ENCODE peak calls at places on chromosomes 2 and 18, in seven cellular contexts. Q is IMR-90, Y is psoas muscle, T is thoracic aorta, I is progenitor cell of endocrine pancreas, K is GM13977, N is NB4. X is an unnamed sample.

GRCh38 chr2:23601301-23601965 is 216.5 kb downstream of the KLHL29 start:
- DNase-seq in Q (peak), Y (no peak), T (no peak), I (no peak), K (no peak), N (peak), X (no peak)

GRCh38 chr2:42722328-42723190 is 41.4 kb downstream of the OXER1 start:
- DNase-seq in Q (peak), Y (no peak), T (peak), I (no peak), K (peak), N (peak), X (no peak)

GRCh38 chr2:85558160-85558559 is 3.1 kb downstream of the GGCX start:
- DNase-seq in Q (no peak), Y (no peak), T (no peak), I (no peak), K (no peak), N (no peak), X (no peak)

GRCh38 chr18:48600746-48601090 is 61.9 kb downstream of the CTIF start:
- DNase-seq in Q (peak), Y (no peak), T (no peak), I (no peak), K (no peak), N (no peak), X (no peak)

GRCh38 chr2:118791511-118791910 is 55.9 kb downstream of the EN1 start:
- DNase-seq in Q (no peak), Y (no peak), T (no peak), I (no peak), K (no peak), N (no peak), X (no peak)

GRCh38 chr2:95384854-95385569 is 17.5 kb upstream of the FAHD2A start:
- DNase-seq in Q (no peak), Y (peak), T (no peak), I (no peak), K (no peak), N (no peak), X (no peak)

GRCh38 chr2:56522605-56523089 is 338.9 kb downstream of the CCDC85A start:
- DNase-seq in Q (peak), Y (peak), T (no peak), I (no peak), K (no peak), N (no peak), X (no peak)

GRCh38 chr18:59155140-59155539 is 15.5 kb downstream of the SEC11C start:
- DNase-seq in Q (peak), Y (no peak), T (no peak), I (no peak), K (no peak), N (no peak), X (no peak)

GRCh38 chr2:55498582-55498981 is 20.9 kb upstream of the CFAP36 start:
- DNase-seq in Q (no peak), Y (no peak), T (no peak), I (no peak), K (no peak), N (no peak), X (no peak)

GRCh38 chr2:62972601-62973000 is 78.0 kb upstream of the OTX1 start:
- DNase-seq in Q (no peak), Y (no peak), T (no peak), I (no peak), K (no peak), N (no peak), X (no peak)

GRCh38 chr2:231611273-231612198 is 18.9 kb downstream of the TEX44 start:
- DNase-seq in Q (peak), Y (peak), T (peak), I (no peak), K (no peak), N (peak), X (peak)
- TF ChIP-seq CTCF in Q (peak), Y (no peak), T (no peak), I (no peak), K (no peak), N (peak), X (no peak)

GRCh38 chr18:23921716-23922285 is 92.8 kb upstream of the TTC39C start:
- DNase-seq in Q (no peak), Y (no peak), T (no peak), I (no peak), K (no peak), N (peak), X (no peak)
- TF ChIP-seq CTCF in Q (no peak), Y (no peak), T (no peak), I (no peak), K (no peak), N (no peak), X (no peak)

GRCh38 chr2:219076253-219076652 is 15.5 kb upstream of the IHH start:
- DNase-seq in Q (no peak), Y (no peak), T (no peak), I (no peak), K (no peak), N (peak), X (no peak)

GRCh38 chr2:219081701-219082331 is 21.1 kb upstream of the IHH start:
- DNase-seq in Q (no peak), Y (no peak), T (no peak), I (no peak), K (no peak), N (no peak), X (no peak)

GRCh38 chr2:219081096-219081495 is 20.4 kb upstream of the IHH start:
- DNase-seq in Q (no peak), Y (no peak), T (no peak), I (no peak), K (no peak), N (no peak), X (no peak)

GRCh38 chr2:219079417-219079816 is 18.7 kb upstream of the IHH start:
- DNase-seq in Q (peak), Y (no peak), T (no peak), I (no peak), K (no peak), N (no peak), X (no peak)

GRCh38 chr2:219078126-219078525 is 17.4 kb upstream of the IHH start:
- DNase-seq in Q (no peak), Y (no peak), T (no peak), I (no peak), K (peak), N (no peak), X (no peak)
- TF ChIP-seq CTCF in Q (no peak), Y (no peak), T (no peak), I (no peak), K (no peak), N (no peak), X (no peak)

GRCh38 chr2:238015705-238016104 is 45.1 kb upstream of the SCLY start:
- DNase-seq in Q (no peak), Y (no peak), T (no peak), I (no peak), K (no peak), N (no peak), X (no peak)
- TF ChIP-seq CTCF in Q (no peak), Y (no peak), T (no peak), I (peak), K (peak), N (peak), X (no peak)

GRCh38 chr2:89823556-89823955 is 1132.1 kb downstream of the RPIA start:
- DNase-seq in Q (no peak), Y (no peak), T (no peak), I (no peak), K (no peak), N (no peak), X (no peak)
- TF ChIP-seq CTCF in Q (no peak), Y (no peak), T (no peak), I (no peak), K (no peak), N (no peak), X (no peak)

GRCh38 chr2:231685349-231686191 is 22.8 kb upstream of the PTMA start:
- DNase-seq in Q (no peak), Y (peak), T (no peak), I (no peak), K (no peak), N (peak), X (no peak)
- TF ChIP-seq CTCF in Q (no peak), Y (no peak), T (no peak), I (peak), K (peak), N (peak), X (no peak)

GRCh38 chr18:47283476-47283875 is 32.0 kb upstream of the SKOR2 start:
- DNase-seq in Q (peak), Y (no peak), T (no peak), I (no peak), K (no peak), N (peak), X (peak)
- TF ChIP-seq CTCF in Q (peak), Y (peak), T (no peak), I (peak), K (peak), N (peak), X (peak)

GRCh38 chr2:71070294-71071025 is 2.0 kb downstream of the NAGK start:
- DNase-seq in Q (peak), Y (no peak), T (no peak), I (no peak), K (peak), N (peak), X (no peak)

GRCh38 chr2:71072492-71072891 is 4.0 kb downstream of the NAGK start:
- DNase-seq in Q (no peak), Y (no peak), T (no peak), I (no peak), K (no peak), N (no peak), X (no peak)

GRCh38 chr2:71073475-71073874 is 5.0 kb downstream of the NAGK start:
- DNase-seq in Q (no peak), Y (no peak), T (no peak), I (no peak), K (no peak), N (no peak), X (no peak)

GRCh38 chr2:71069376-71069775 is 928 bp downstream of the NAGK start:
- DNase-seq in Q (peak), Y (no peak), T (no peak), I (no peak), K (no peak), N (no peak), X (no peak)

GRCh38 chr2:71071681-71072398 is 3.4 kb downstream of the NAGK start:
- DNase-seq in Q (no peak), Y (no peak), T (no peak), I (no peak), K (peak), N (peak), X (no peak)
- TF ChIP-seq CTCF in Q (no peak), Y (no peak), T (no peak), I (no peak), K (peak), N (peak), X (no peak)

GRCh38 chr2:160574472-160575140 is 81.0 kb upstream of the RBMS1 start:
- DNase-seq in Q (peak), Y (no peak), T (no peak), I (no peak), K (no peak), N (peak), X (no peak)
- TF ChIP-seq CTCF in Q (no peak), Y (no peak), T (no peak), I (no peak), K (no peak), N (no peak), X (no peak)